ENCODE peak calls at places on chromosomes 3 and 15, in five cellular contexts. D, R, K, S and V are unnamed samples.

GRCh38 chr15:101045835-101046691 is 126.9 kb downstream of the LRRK1 start:
- DNase-seq in D (no peak), R (no peak), K (peak), S (no peak), V (no peak)

GRCh38 chr3:49456417-49456816 is 13.7 kb upstream of the DAG1 start:
- DNase-seq in D (no peak), R (no peak), K (no peak), S (no peak), V (no peak)

GRCh38 chr3:10023587-10024310 is 2.5 kb upstream of the FANCD2 start:
- DNase-seq in D (peak), R (no peak), K (no peak), S (peak), V (peak)

GRCh38 chr15:60734846-60735245 is 255.9 kb upstream of the ICE2 start:
- DNase-seq in D (no peak), R (no peak), K (no peak), S (no peak), V (no peak)

GRCh38 chr3:52458770-52459540 is 3.6 kb downstream of the NISCH start:
- DNase-seq in D (no peak), R (no peak), K (no peak), S (no peak), V (no peak)

GRCh38 chr15:84685304-84685703 is 27.3 kb upstream of the NMB start:
- DNase-seq in D (peak), R (no peak), K (no peak), S (peak), V (peak)

GRCh38 chr15:44882499-44882968 is 74.0 kb upstream of the TERB2 start:
- DNase-seq in D (no peak), R (no peak), K (no peak), S (no peak), V (no peak)

GRCh38 chr15:41944313-41944940 is 27.9 kb downstream of the EHD4 start:
- DNase-seq in D (peak), R (no peak), K (no peak), S (peak), V (peak)

GRCh38 chr15:93861956-93862741 is 369.2 kb upstream of the MCTP2 start:
- DNase-seq in D (no peak), R (no peak), K (no peak), S (no peak), V (no peak)

GRCh38 chr15:98727115-98728040 is 79.0 kb downstream of the IGF1R start:
- DNase-seq in D (peak), R (no peak), K (peak), S (peak), V (peak)

GRCh38 chr3:127377801-127378442 is 90.1 kb upstream of the PRR20G start:
- DNase-seq in D (no peak), R (no peak), K (no peak), S (no peak), V (no peak)

GRCh38 chr3:10244004-10244403 is 4.3 kb upstream of the TATDN2 start:
- DNase-seq in D (no peak), R (no peak), K (no peak), S (no peak), V (peak)

GRCh38 chr3:29249829-29250228 is 31.0 kb upstream of the RBMS3 start:
- DNase-seq in D (no peak), R (no peak), K (no peak), S (no peak), V (peak)

GRCh38 chr3:113205481-113205880 is 5.9 kb upstream of the BOC start:
- DNase-seq in D (no peak), R (no peak), K (no peak), S (no peak), V (no peak)

GRCh38 chr3:97612632-97613031 is 151.9 kb upstream of the ARL6 start:
- DNase-seq in D (no peak), R (no peak), K (no peak), S (no peak), V (no peak)

GRCh38 chr15:55915876-55916567 is 77.4 kb downstream of the NEDD4 start:
- DNase-seq in D (no peak), R (no peak), K (no peak), S (no peak), V (peak)

GRCh38 chr3:182755308-182756106 is 37.8 kb upstream of the ATP11B start:
- DNase-seq in D (peak), R (no peak), K (no peak), S (no peak), V (no peak)

GRCh38 chr3:99499235-99499798 is 139.1 kb upstream of the COL8A1 start:
- DNase-seq in D (peak), R (no peak), K (peak), S (no peak), V (peak)

GRCh38 chr3:150376001-150376848 is 31.9 kb upstream of the TSC22D2 start:
- DNase-seq in D (no peak), R (no peak), K (no peak), S (no peak), V (peak)

GRCh38 chr15:25798207-25798931 is 64.8 kb downstream of the ATP10A start:
- DNase-seq in D (no peak), R (no peak), K (peak), S (no peak), V (peak)

GRCh38 chr15:25797035-25797434 is 66.1 kb downstream of the ATP10A start:
- DNase-seq in D (no peak), R (no peak), K (no peak), S (no peak), V (peak)

GRCh38 chr15:25795712-25796111 is 67.4 kb downstream of the ATP10A start:
- DNase-seq in D (no peak), R (no peak), K (no peak), S (no peak), V (no peak)

GRCh38 chr15:25796395-25796794 is 66.7 kb downstream of the ATP10A start:
- DNase-seq in D (no peak), R (no peak), K (peak), S (no peak), V (no peak)

DNA sequence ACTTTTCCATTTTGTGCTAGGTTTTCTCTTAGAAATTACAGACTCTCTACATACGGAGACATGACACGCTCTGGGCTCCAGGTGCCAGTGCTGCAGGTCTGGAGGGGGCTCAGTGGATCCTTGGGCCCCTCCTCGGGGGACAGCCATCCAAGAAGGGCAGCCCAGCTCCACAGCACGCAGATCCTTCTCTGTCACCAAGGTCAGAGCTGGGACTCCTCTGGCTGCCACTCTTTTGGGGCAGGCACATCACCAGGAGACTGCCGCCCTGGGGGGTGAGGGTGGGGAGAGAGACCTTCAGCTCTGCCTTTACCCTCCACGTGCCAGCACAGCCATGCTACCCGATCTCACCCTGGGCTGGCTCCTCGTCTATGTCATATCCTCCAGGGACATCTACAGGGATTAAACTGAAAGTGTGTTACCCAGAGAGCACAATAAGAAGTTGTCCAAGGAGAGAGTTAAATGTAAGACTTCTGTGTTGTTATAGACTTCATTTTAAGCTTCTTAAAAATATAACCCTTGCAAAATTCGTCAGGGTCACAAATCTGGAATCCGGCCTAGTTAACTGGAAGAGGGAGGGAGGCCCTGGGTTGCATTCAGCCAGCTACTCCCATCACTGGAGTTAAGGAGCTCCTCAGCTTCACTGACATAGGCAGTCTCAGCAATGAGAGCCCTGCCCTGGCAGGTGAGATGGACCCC is 65.5 kb downstream of the ATP10A start:
- DNase-seq in D (no peak), R (no peak), K (peak), S (no peak), V (no peak)
- H3K4me3 ChIP-seq in D (no peak), R (no peak), K (no peak), S (no peak), V (no peak)

DNA sequence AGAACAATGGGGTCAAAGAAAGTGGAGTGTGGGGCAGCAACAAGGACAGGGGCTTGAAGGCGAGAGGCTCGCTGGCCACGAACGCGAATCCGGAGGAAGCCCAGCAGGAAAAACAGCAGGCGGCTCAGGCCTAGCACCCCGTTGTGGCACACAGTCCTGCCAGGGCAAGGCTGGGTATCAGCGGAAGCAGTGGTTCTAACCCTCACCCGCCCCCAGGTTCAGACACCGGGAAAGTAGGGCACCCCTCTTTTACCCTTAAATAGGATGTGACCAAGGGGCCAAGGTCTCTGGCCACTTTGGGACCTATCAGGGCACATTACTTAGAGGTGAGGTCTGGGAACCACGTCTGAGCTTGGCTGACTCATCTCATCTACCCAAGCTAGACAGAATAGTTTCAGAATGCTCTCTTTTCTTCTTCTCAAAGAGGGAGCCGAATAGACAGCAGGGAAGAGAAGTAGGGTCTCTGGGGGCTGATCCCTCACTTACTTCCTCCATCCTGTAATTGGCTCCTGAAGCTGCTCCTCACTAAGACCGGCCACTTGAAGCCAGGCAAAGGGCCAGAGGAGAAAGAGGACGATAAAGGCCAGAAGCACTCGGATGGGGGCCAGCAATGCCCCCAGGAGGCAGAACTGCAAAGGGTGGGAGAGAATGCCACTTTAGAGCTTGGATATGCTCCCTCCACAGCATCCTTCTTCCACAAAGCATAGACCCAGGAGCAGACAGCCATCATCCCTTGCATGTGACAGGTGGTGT is 1.7 kb downstream of the LPCAT4 start:
- DNase-seq in D (no peak), R (peak), K (peak), S (no peak), V (peak)
- H3K4me3 ChIP-seq in D (peak), R (peak), K (peak), S (peak), V (peak)

GRCh38 chr3:5426094-5426883 is 238.8 kb downstream of the EDEM1 start:
- DNase-seq in D (peak), R (peak), K (peak), S (no peak), V (no peak)
- H3K4me3 ChIP-seq in D (no peak), R (no peak), K (no peak), S (no peak), V (no peak)

GRCh38 chr3:171347017-171347979 is 112.9 kb downstream of the TNIK start:
- DNase-seq in D (peak), R (no peak), K (no peak), S (no peak), V (peak)

GRCh38 chr3:171348121-171348520 is 112.1 kb downstream of the TNIK start:
- DNase-seq in D (peak), R (no peak), K (no peak), S (no peak), V (no peak)

GRCh38 chr3:171350364-171350763 is 109.8 kb downstream of the TNIK start:
- DNase-seq in D (no peak), R (no peak), K (no peak), S (no peak), V (no peak)

GRCh38 chr3:171351676-171352075 is 108.5 kb downstream of the TNIK start:
- DNase-seq in D (peak), R (no peak), K (no peak), S (peak), V (peak)

DNA sequence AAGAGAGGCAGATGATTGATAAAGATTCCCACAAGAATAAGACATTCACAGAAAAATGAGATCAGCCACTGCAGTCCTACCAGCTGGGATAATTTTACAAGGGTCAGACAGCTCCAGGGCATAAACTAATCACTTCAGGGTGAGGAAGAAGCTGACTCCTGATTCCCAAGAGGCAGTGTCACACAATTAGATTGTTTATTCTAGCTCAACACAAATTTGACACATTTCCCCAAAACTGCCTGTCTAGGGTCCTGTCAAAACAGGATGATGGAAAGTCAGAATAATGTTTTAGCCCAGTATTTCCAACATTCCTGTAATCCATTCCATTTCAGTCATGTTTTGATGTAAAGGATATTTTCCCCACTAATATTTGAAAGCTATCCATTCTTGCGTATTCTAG is 110.8 kb downstream of the TNIK start:
- DNase-seq in D (no peak), R (no peak), K (no peak), S (no peak), V (peak)
- H3K4me3 ChIP-seq in D (no peak), R (no peak), K (no peak), S (no peak), V (no peak)

GRCh38 chr3:72070005-72070404 is 285.1 kb upstream of the PROK2 start:
- DNase-seq in D (no peak), R (no peak), K (no peak), S (no peak), V (no peak)
- H3K4me3 ChIP-seq in D (no peak), R (no peak), K (no peak), S (no peak), V (no peak)

DNA sequence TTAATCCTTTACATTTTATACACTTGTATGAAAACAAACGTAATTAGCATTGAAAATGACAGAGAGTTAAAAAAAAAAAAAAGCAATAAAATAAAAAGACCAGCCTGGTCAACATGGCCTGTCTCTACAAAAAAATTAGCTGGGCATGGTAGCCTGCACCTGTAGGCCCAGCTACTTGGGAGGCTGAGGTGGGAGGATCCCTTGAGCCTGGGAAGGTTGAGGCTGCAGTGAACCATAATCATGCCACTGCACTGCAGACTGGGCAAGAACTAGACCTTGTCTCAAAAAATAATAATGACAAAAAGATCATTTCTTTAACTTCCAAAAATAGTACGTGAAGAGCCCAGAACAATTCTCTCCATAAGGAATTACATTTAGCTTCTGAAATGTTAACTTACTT is 1.9 kb downstream of the SSR3 start:
- DNase-seq in D (no peak), R (no peak), K (no peak), S (no peak), V (no peak)
- H3K4me3 ChIP-seq in D (peak), R (no peak), K (no peak), S (peak), V (peak)

GRCh38 chr3:68935778-68936177 is 3.4 kb upstream of the TAFA4 start:
- DNase-seq in D (no peak), R (no peak), K (no peak), S (no peak), V (no peak)

GRCh38 chr3:68936855-68937254 is 4.5 kb upstream of the TAFA4 start:
- DNase-seq in D (no peak), R (no peak), K (no peak), S (no peak), V (peak)

GRCh38 chr3:68931406-68932149 is 769 bp downstream of the TAFA4 start:
- DNase-seq in D (no peak), R (no peak), K (peak), S (no peak), V (peak)
- H3K4me3 ChIP-seq in D (no peak), R (no peak), K (peak), S (no peak), V (no peak)

GRCh38 chr3:141969711-141970110 is 93.3 kb downstream of the ATP1B3 start:
- DNase-seq in D (no peak), R (no peak), K (no peak), S (no peak), V (no peak)

GRCh38 chr3:141972394-141972793 is 96.0 kb downstream of the ATP1B3 start:
- DNase-seq in D (no peak), R (no peak), K (no peak), S (no peak), V (no peak)
- H3K4me3 ChIP-seq in D (no peak), R (no peak), K (no peak), S (no peak), V (no peak)

GRCh38 chr3:185822957-185823279 is 1.9 kb downstream of the IGF2BP2 start:
- DNase-seq in D (no peak), R (no peak), K (no peak), S (no peak), V (no peak)
- H3K4me3 ChIP-seq in D (peak), R (peak), K (peak), S (peak), V (peak)